ENCODE peak calls at places on chromosomes 4 and X, in five cellular contexts. One of them, this sample, is unnamed.

GRCh38 chrX:68989865-68990606 is 161.2 kb downstream of the EFNB1 start:
- DNase-seq in cardiac muscle cell: peak; percentile 81
- DNase-seq in CD8-positive, alpha-beta T cell: no peak
- DNase-seq in transverse colon: no peak
- DNase-seq in astrocyte of the spinal cord: peak; percentile 85
- DNase-seq in this sample: no peak

GRCh38 chr4:3255611-3256186 is 6.7 kb downstream of the MSANTD1 start:
- DNase-seq in transverse colon: peak; percentile 4
- DNase-seq in CD8-positive, alpha-beta T cell: no peak
- DNase-seq in cardiac muscle cell: no peak
- DNase-seq in astrocyte of the spinal cord: no peak
- DNase-seq in this sample: no peak

GRCh38 chr4:90293320-90293719 is 166.1 kb downstream of the CCSER1 start:
- DNase-seq in transverse colon: no peak
- DNase-seq in cardiac muscle cell: peak; percentile 7
- DNase-seq in astrocyte of the spinal cord: peak; percentile 20
- DNase-seq in CD8-positive, alpha-beta T cell: no peak
- DNase-seq in this sample: no peak

GRCh38 chr4:184444215-184444952 is 30.0 kb downstream of the IRF2 start:
- DNase-seq in cardiac muscle cell: no peak
- DNase-seq in CD8-positive, alpha-beta T cell: no peak
- DNase-seq in transverse colon: no peak
- DNase-seq in astrocyte of the spinal cord: peak; percentile 29
- DNase-seq in this sample: no peak

GRCh38 chrX:110588164-110588563 is 207.5 kb downstream of the CHRDL1 start:
- DNase-seq in CD8-positive, alpha-beta T cell: no peak
- DNase-seq in cardiac muscle cell: peak; percentile 56
- DNase-seq in transverse colon: no peak
- DNase-seq in astrocyte of the spinal cord: no peak
- DNase-seq in this sample: no peak

GRCh38 chr4:15757084-15757483 is 21.0 kb upstream of the CD38 start:
- DNase-seq in CD8-positive, alpha-beta T cell: no peak
- DNase-seq in cardiac muscle cell: no peak
- DNase-seq in astrocyte of the spinal cord: no peak
- DNase-seq in transverse colon: no peak
- DNase-seq in this sample: no peak

GRCh38 chrX:15465896-15466651 is 27.1 kb downstream of the PIR start:
- DNase-seq in transverse colon: no peak
- DNase-seq in astrocyte of the spinal cord: no peak
- DNase-seq in CD8-positive, alpha-beta T cell: no peak
- DNase-seq in cardiac muscle cell: peak; percentile 5
- DNase-seq in this sample: no peak

GRCh38 chr4:73662709-73663546 is 42.7 kb upstream of the RASSF6 start:
- DNase-seq in CD8-positive, alpha-beta T cell: no peak
- DNase-seq in cardiac muscle cell: no peak
- DNase-seq in astrocyte of the spinal cord: peak; percentile 86
- DNase-seq in transverse colon: no peak
- DNase-seq in this sample: no peak

GRCh38 chr4:107034982-107035710 is 967 bp downstream of the DKK2 start:
- DNase-seq in astrocyte of the spinal cord: peak; percentile 45
- DNase-seq in cardiac muscle cell: peak; percentile 51
- DNase-seq in transverse colon: peak; percentile 6
- DNase-seq in CD8-positive, alpha-beta T cell: no peak
- DNase-seq in this sample: no peak

GRCh38 chr4:13347517-13348125 is 136.5 kb downstream of the RAB28 start:
- DNase-seq in transverse colon: no peak
- DNase-seq in astrocyte of the spinal cord: peak; percentile 49
- DNase-seq in cardiac muscle cell: no peak
- DNase-seq in CD8-positive, alpha-beta T cell: no peak
- DNase-seq in this sample: no peak

GRCh38 chr4:147828361-147828760 is 96.5 kb downstream of the ARHGAP10 start:
- DNase-seq in transverse colon: no peak
- DNase-seq in CD8-positive, alpha-beta T cell: no peak
- DNase-seq in cardiac muscle cell: no peak
- DNase-seq in astrocyte of the spinal cord: no peak
- DNase-seq in this sample: no peak

GRCh38 chr4:167290684-167291083 is 56.4 kb upstream of the SPOCK3 start:
- DNase-seq in transverse colon: no peak
- DNase-seq in cardiac muscle cell: peak; percentile 35
- DNase-seq in CD8-positive, alpha-beta T cell: no peak
- DNase-seq in astrocyte of the spinal cord: peak; percentile 35
- DNase-seq in this sample: no peak

GRCh38 chrX:53048169-53049126 is at the start of gene GPR173:
- DNase-seq in CD8-positive, alpha-beta T cell: no peak
- DNase-seq in cardiac muscle cell: peak; percentile 50
- DNase-seq in astrocyte of the spinal cord: peak; percentile 78
- DNase-seq in transverse colon: peak; percentile 21
- DNase-seq in this sample: no peak

GRCh38 chrX:118228456-118228855 is 111.8 kb upstream of the KLHL13 start:
- DNase-seq in astrocyte of the spinal cord: no peak
- DNase-seq in CD8-positive, alpha-beta T cell: no peak
- DNase-seq in cardiac muscle cell: no peak
- DNase-seq in transverse colon: no peak
- DNase-seq in this sample: no peak

GRCh38 chr4:73867783-73868182 is 1.4 kb upstream of the CXCL1 start:
- DNase-seq in astrocyte of the spinal cord: peak; percentile 19
- DNase-seq in transverse colon: peak; percentile 51
- DNase-seq in cardiac muscle cell: no peak
- DNase-seq in CD8-positive, alpha-beta T cell: no peak
- DNase-seq in this sample: no peak

GRCh38 chrX:16258936-16259335 is 91.7 kb downstream of the MAGEB17 start:
- DNase-seq in astrocyte of the spinal cord: no peak
- DNase-seq in transverse colon: no peak
- DNase-seq in cardiac muscle cell: no peak
- DNase-seq in CD8-positive, alpha-beta T cell: no peak
- DNase-seq in this sample: no peak

GRCh38 chr4:3689006-3689405 is 77.2 kb upstream of the ADRA2C start:
- DNase-seq in CD8-positive, alpha-beta T cell: no peak
- DNase-seq in astrocyte of the spinal cord: no peak
- DNase-seq in cardiac muscle cell: no peak
- DNase-seq in transverse colon: no peak
- DNase-seq in this sample: no peak

GRCh38 chrX:150482537-150483217 is 85.7 kb upstream of the MTM1 start:
- DNase-seq in cardiac muscle cell: no peak
- DNase-seq in astrocyte of the spinal cord: peak; percentile 57
- DNase-seq in transverse colon: no peak
- DNase-seq in CD8-positive, alpha-beta T cell: no peak
- DNase-seq in this sample: no peak

GRCh38 chrX:133523094-133523493 is 107.8 kb upstream of the GPC4 start:
- DNase-seq in CD8-positive, alpha-beta T cell: no peak
- DNase-seq in astrocyte of the spinal cord: no peak
- DNase-seq in transverse colon: no peak
- DNase-seq in cardiac muscle cell: peak; percentile 59
- DNase-seq in this sample: no peak

GRCh38 chr4:185914583-185915199 is 102.7 kb upstream of the SORBS2 start:
- DNase-seq in astrocyte of the spinal cord: peak; percentile 93
- DNase-seq in CD8-positive, alpha-beta T cell: no peak
- DNase-seq in transverse colon: no peak
- DNase-seq in cardiac muscle cell: no peak
- DNase-seq in this sample: no peak

GRCh38 chr4:118968813-118969212 is 80.2 kb downstream of the SYNPO2 start:
- DNase-seq in astrocyte of the spinal cord: no peak
- DNase-seq in transverse colon: no peak
- DNase-seq in CD8-positive, alpha-beta T cell: no peak
- DNase-seq in cardiac muscle cell: no peak
- DNase-seq in this sample: no peak

GRCh38 chrX:48703642-48704481 is 7.3 kb downstream of the SUV39H1 start:
- DNase-seq in CD8-positive, alpha-beta T cell: no peak
- DNase-seq in astrocyte of the spinal cord: peak; percentile 19
- DNase-seq in cardiac muscle cell: peak; percentile 59
- DNase-seq in transverse colon: no peak
- DNase-seq in this sample: no peak

GRCh38 chrX:13059676-13060499 is 15.5 kb upstream of the FAM9C start:
- DNase-seq in transverse colon: no peak
- DNase-seq in CD8-positive, alpha-beta T cell: no peak
- DNase-seq in astrocyte of the spinal cord: no peak
- DNase-seq in cardiac muscle cell: no peak
- DNase-seq in this sample: no peak

GRCh38 chr4:5749568-5749967 is 38.6 kb downstream of the EVC start:
- DNase-seq in cardiac muscle cell: no peak
- DNase-seq in CD8-positive, alpha-beta T cell: no peak
- DNase-seq in astrocyte of the spinal cord: no peak
- DNase-seq in transverse colon: no peak
- DNase-seq in this sample: no peak

GRCh38 chr4:110900206-110900769 is 277.4 kb upstream of the PITX2 start:
- DNase-seq in CD8-positive, alpha-beta T cell: no peak
- DNase-seq in astrocyte of the spinal cord: peak; percentile 13
- DNase-seq in cardiac muscle cell: no peak
- DNase-seq in transverse colon: no peak
- DNase-seq in this sample: no peak

GRCh38 chr4:108586778-108587177 is 33.6 kb upstream of the RPL34 start:
- DNase-seq in cardiac muscle cell: no peak
- DNase-seq in CD8-positive, alpha-beta T cell: no peak
- DNase-seq in astrocyte of the spinal cord: no peak
- DNase-seq in transverse colon: no peak
- DNase-seq in this sample: no peak

GRCh38 chr4:121827851-121828250 is 4.2 kb upstream of the CCNA2 start:
- DNase-seq in transverse colon: no peak
- DNase-seq in CD8-positive, alpha-beta T cell: no peak
- DNase-seq in cardiac muscle cell: no peak
- DNase-seq in astrocyte of the spinal cord: peak; percentile 4
- DNase-seq in this sample: no peak

GRCh38 chr4:41146716-41147506 is 67.4 kb downstream of the APBB2 start:
- DNase-seq in astrocyte of the spinal cord: peak; percentile 67
- DNase-seq in transverse colon: no peak
- DNase-seq in CD8-positive, alpha-beta T cell: no peak
- DNase-seq in cardiac muscle cell: no peak
- DNase-seq in this sample: no peak

GRCh38 chr4:95603393-95603792 is 54.6 kb upstream of the UNC5C start:
- DNase-seq in astrocyte of the spinal cord: no peak
- DNase-seq in cardiac muscle cell: no peak
- DNase-seq in transverse colon: no peak
- DNase-seq in CD8-positive, alpha-beta T cell: no peak
- DNase-seq in this sample: no peak
- H3K4me3 ChIP-seq in astrocyte of the spinal cord: no peak overlapping the region
- H3K4me3 ChIP-seq in cardiac muscle cell: no peak overlapping the region
- H3K4me3 ChIP-seq in transverse colon: no peak overlapping the region
- H3K4me3 ChIP-seq in CD8-positive, alpha-beta T cell: no peak overlapping the region
- H3K4me3 ChIP-seq in this sample: no peak overlapping the region

GRCh38 chrX:130524476-130525194 is 122.8 kb downstream of the RBMX2 start:
- DNase-seq in cardiac muscle cell: no peak
- DNase-seq in astrocyte of the spinal cord: no peak
- DNase-seq in transverse colon: no peak
- DNase-seq in CD8-positive, alpha-beta T cell: no peak
- DNase-seq in this sample: no peak
- H3K4me3 ChIP-seq in cardiac muscle cell: peak overlapping the region; percentile 38
- H3K4me3 ChIP-seq in astrocyte of the spinal cord: no peak overlapping the region
- H3K4me3 ChIP-seq in transverse colon: no peak overlapping the region
- H3K4me3 ChIP-seq in CD8-positive, alpha-beta T cell: no peak overlapping the region
- H3K4me3 ChIP-seq in this sample: peak overlapping the region; percentile 26

GRCh38 chr4:82989567-82990429 is 20.8 kb downstream of the LIN54 start:
- DNase-seq in cardiac muscle cell: no peak
- DNase-seq in CD8-positive, alpha-beta T cell: no peak
- DNase-seq in transverse colon: no peak
- DNase-seq in astrocyte of the spinal cord: peak; percentile 41
- DNase-seq in this sample: no peak
- H3K4me3 ChIP-seq in cardiac muscle cell: no peak overlapping the region
- H3K4me3 ChIP-seq in CD8-positive, alpha-beta T cell: no peak overlapping the region
- H3K4me3 ChIP-seq in transverse colon: peak overlapping the region; percentile 4
- H3K4me3 ChIP-seq in astrocyte of the spinal cord: no peak overlapping the region
- H3K4me3 ChIP-seq in this sample: no peak overlapping the region

DNA sequence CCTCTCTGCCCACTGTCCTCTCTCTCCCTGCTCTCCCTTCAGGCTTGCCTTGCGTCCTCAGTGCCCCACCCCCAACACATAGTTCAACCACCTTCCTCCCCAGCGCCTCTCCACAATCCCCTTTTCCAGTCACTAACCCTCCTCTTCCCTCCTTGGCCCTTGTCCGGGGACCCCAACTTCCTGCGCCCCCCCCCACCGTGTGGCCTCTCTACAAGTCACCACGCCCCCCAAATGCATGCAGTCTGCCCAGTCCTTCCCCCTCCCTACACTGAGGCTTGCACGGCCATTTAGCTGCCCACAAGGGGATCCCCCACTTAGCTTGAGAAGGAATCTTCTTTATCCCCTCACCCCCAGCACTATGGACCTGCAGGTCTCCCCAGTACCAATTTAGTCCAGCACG is 569 bp downstream of the CXCR3 start:
- DNase-seq in cardiac muscle cell: no peak
- DNase-seq in astrocyte of the spinal cord: no peak
- DNase-seq in transverse colon: peak; percentile 30
- DNase-seq in CD8-positive, alpha-beta T cell: no peak
- DNase-seq in this sample: no peak
- H3K4me3 ChIP-seq in cardiac muscle cell: no peak overlapping the region
- H3K4me3 ChIP-seq in astrocyte of the spinal cord: no peak overlapping the region
- H3K4me3 ChIP-seq in transverse colon: peak overlapping the region; percentile 25
- H3K4me3 ChIP-seq in CD8-positive, alpha-beta T cell: peak overlapping the region; percentile 70
- H3K4me3 ChIP-seq in this sample: no peak overlapping the region

GRCh38 chrX:5958523-5958922 is 270.1 kb downstream of the NLGN4X start:
- DNase-seq in transverse colon: no peak
- DNase-seq in CD8-positive, alpha-beta T cell: no peak
- DNase-seq in astrocyte of the spinal cord: no peak
- DNase-seq in cardiac muscle cell: no peak
- DNase-seq in this sample: no peak

GRCh38 chrX:5959286-5959685 is 269.4 kb downstream of the NLGN4X start:
- DNase-seq in cardiac muscle cell: no peak
- DNase-seq in CD8-positive, alpha-beta T cell: no peak
- DNase-seq in astrocyte of the spinal cord: no peak
- DNase-seq in transverse colon: no peak
- DNase-seq in this sample: no peak

GRCh38 chrX:5957506-5957905 is 271.2 kb downstream of the NLGN4X start:
- DNase-seq in cardiac muscle cell: no peak
- DNase-seq in CD8-positive, alpha-beta T cell: no peak
- DNase-seq in astrocyte of the spinal cord: peak; percentile 37
- DNase-seq in transverse colon: no peak
- DNase-seq in this sample: no peak
- H3K4me3 ChIP-seq in cardiac muscle cell: no peak overlapping the region
- H3K4me3 ChIP-seq in CD8-positive, alpha-beta T cell: no peak overlapping the region
- H3K4me3 ChIP-seq in astrocyte of the spinal cord: no peak overlapping the region
- H3K4me3 ChIP-seq in transverse colon: no peak overlapping the region
- H3K4me3 ChIP-seq in this sample: no peak overlapping the region

GRCh38 chr4:57104706-57105560 is 5.3 kb downstream of the IGFBP7 start:
- DNase-seq in transverse colon: no peak
- DNase-seq in cardiac muscle cell: no peak
- DNase-seq in astrocyte of the spinal cord: peak; percentile 7
- DNase-seq in CD8-positive, alpha-beta T cell: no peak
- DNase-seq in this sample: no peak

GRCh38 chr4:57110635-57111546 is 706 bp upstream of the IGFBP7 start:
- DNase-seq in cardiac muscle cell: peak; percentile 33
- DNase-seq in astrocyte of the spinal cord: peak; percentile 83
- DNase-seq in CD8-positive, alpha-beta T cell: no peak
- DNase-seq in transverse colon: peak; percentile 30
- DNase-seq in this sample: peak; percentile 72

GRCh38 chr4:57113870-57114269 is 3.7 kb upstream of the IGFBP7 start:
- DNase-seq in transverse colon: no peak
- DNase-seq in cardiac muscle cell: no peak
- DNase-seq in astrocyte of the spinal cord: no peak
- DNase-seq in CD8-positive, alpha-beta T cell: no peak
- DNase-seq in this sample: no peak

GRCh38 chr4:57109847-57110634 is at the start of gene IGFBP7:
- DNase-seq in transverse colon: peak; percentile 61
- DNase-seq in cardiac muscle cell: peak; percentile 41
- DNase-seq in astrocyte of the spinal cord: peak; percentile 60
- DNase-seq in CD8-positive, alpha-beta T cell: no peak
- DNase-seq in this sample: peak; percentile 62

GRCh38 chr4:57109530-57109846 is 697 bp downstream of the IGFBP7 start:
- DNase-seq in astrocyte of the spinal cord: no peak
- DNase-seq in cardiac muscle cell: no peak
- DNase-seq in CD8-positive, alpha-beta T cell: no peak
- DNase-seq in transverse colon: no peak
- DNase-seq in this sample: no peak
- H3K4me3 ChIP-seq in astrocyte of the spinal cord: peak overlapping the region; percentile 71
- H3K4me3 ChIP-seq in cardiac muscle cell: peak overlapping the region; percentile 45
- H3K4me3 ChIP-seq in CD8-positive, alpha-beta T cell: no peak overlapping the region
- H3K4me3 ChIP-seq in transverse colon: peak overlapping the region; percentile 67
- H3K4me3 ChIP-seq in this sample: peak overlapping the region; percentile 81

GRCh38 chrX:140765043-140765784 is 55.7 kb downstream of the LINC00632 start:
- DNase-seq in transverse colon: no peak
- DNase-seq in cardiac muscle cell: peak; percentile 26
- DNase-seq in astrocyte of the spinal cord: peak; percentile 38
- DNase-seq in CD8-positive, alpha-beta T cell: no peak
- DNase-seq in this sample: no peak
- H3K4me3 ChIP-seq in transverse colon: peak overlapping the region; percentile 23
- H3K4me3 ChIP-seq in cardiac muscle cell: peak overlapping the region; percentile 58
- H3K4me3 ChIP-seq in astrocyte of the spinal cord: peak overlapping the region; percentile 61
- H3K4me3 ChIP-seq in CD8-positive, alpha-beta T cell: peak overlapping the region; percentile 23
- H3K4me3 ChIP-seq in this sample: peak overlapping the region; percentile 46